ENCODE peak calls at places on chromosomes 16 and 17, in five cellular contexts. One of them, this sample, is unnamed.

GRCh38 chr16:27761816-27762215 is 211.9 kb downstream of the KATNIP start:
- DNase-seq in H1: no peak
- DNase-seq in K562: no peak
- DNase-seq in HepG2: no peak
- DNase-seq in GM12878: no peak
- DNase-seq in this sample: no peak

GRCh38 chr16:31118223-31119155 is 1.0 kb downstream of the KAT8 start:
- DNase-seq in K562: no peak
- DNase-seq in GM12878: no peak
- DNase-seq in HepG2: no peak
- DNase-seq in H1: no peak
- DNase-seq in this sample: no peak

GRCh38 chr16:70649300-70649699 is 2.9 kb downstream of the IL34 start:
- DNase-seq in GM12878: no peak
- DNase-seq in HepG2: no peak
- DNase-seq in K562: no peak
- DNase-seq in H1: no peak
- DNase-seq in this sample: no peak

GRCh38 chr17:47275245-47275984 is 21.8 kb downstream of the ITGB3 start:
- DNase-seq in HepG2: no peak
- DNase-seq in K562: peak
- DNase-seq in H1: no peak
- DNase-seq in GM12878: no peak
- DNase-seq in this sample: peak

GRCh38 chr17:6555331-6556120 is 829 bp downstream of the PITPNM3 start:
- DNase-seq in H1: no peak
- DNase-seq in GM12878: no peak
- DNase-seq in K562: no peak
- DNase-seq in HepG2: no peak
- DNase-seq in this sample: peak

GRCh38 chr17:31390748-31391495 is 553 bp upstream of the RAB11FIP4 start:
- DNase-seq in HepG2: no peak
- DNase-seq in K562: no peak
- DNase-seq in GM12878: no peak
- DNase-seq in H1: no peak
- DNase-seq in this sample: no peak

GRCh38 chr16:24741862-24742261 is 12.4 kb downstream of the TNRC6A start:
- DNase-seq in H1: no peak
- DNase-seq in K562: no peak
- DNase-seq in HepG2: no peak
- DNase-seq in GM12878: no peak
- DNase-seq in this sample: no peak

GRCh38 chr17:45355087-45355486 is 38.3 kb upstream of the MAP3K14 start:
- DNase-seq in K562: no peak
- DNase-seq in HepG2: no peak
- DNase-seq in H1: no peak
- DNase-seq in GM12878: no peak
- DNase-seq in this sample: no peak

GRCh38 chr17:30113213-30113612 is 3.4 kb upstream of the NSRP1 start:
- DNase-seq in H1: no peak
- DNase-seq in HepG2: peak
- DNase-seq in GM12878: peak
- DNase-seq in K562: no peak
- DNase-seq in this sample: no peak

GRCh38 chr17:68861602-68862001 is 93.6 kb downstream of the ABCA8 start:
- DNase-seq in K562: no peak
- DNase-seq in HepG2: no peak
- DNase-seq in GM12878: no peak
- DNase-seq in H1: no peak
- DNase-seq in this sample: no peak

GRCh38 chr16:86079185-86079885 is 180.4 kb downstream of the IRF8 start:
- DNase-seq in GM12878: no peak
- DNase-seq in HepG2: no peak
- DNase-seq in H1: no peak
- DNase-seq in K562: no peak
- DNase-seq in this sample: no peak

GRCh38 chr16:60310836-60311445 is 1576.8 kb upstream of the GOT2 start:
- DNase-seq in H1: no peak
- DNase-seq in K562: no peak
- DNase-seq in GM12878: no peak
- DNase-seq in HepG2: no peak
- DNase-seq in this sample: no peak

GRCh38 chr16:50711040-50711439 is 17.6 kb downstream of the NOD2 start:
- DNase-seq in HepG2: no peak
- DNase-seq in GM12878: no peak
- DNase-seq in K562: no peak
- DNase-seq in H1: no peak
- DNase-seq in this sample: no peak

GRCh38 chr16:50709980-50710379 is 16.6 kb downstream of the NOD2 start:
- DNase-seq in HepG2: no peak
- DNase-seq in H1: no peak
- DNase-seq in GM12878: no peak
- DNase-seq in K562: no peak
- DNase-seq in this sample: no peak

GRCh38 chr16:50708373-50709060 is 15.1 kb downstream of the NOD2 start:
- DNase-seq in H1: no peak
- DNase-seq in HepG2: no peak
- DNase-seq in GM12878: no peak
- DNase-seq in K562: no peak
- DNase-seq in this sample: no peak

GRCh38 chr16:50711862-50712567 is 18.6 kb downstream of the NOD2 start:
- DNase-seq in HepG2: no peak
- DNase-seq in H1: no peak
- DNase-seq in K562: no peak
- DNase-seq in GM12878: no peak
- DNase-seq in this sample: peak

DNA sequence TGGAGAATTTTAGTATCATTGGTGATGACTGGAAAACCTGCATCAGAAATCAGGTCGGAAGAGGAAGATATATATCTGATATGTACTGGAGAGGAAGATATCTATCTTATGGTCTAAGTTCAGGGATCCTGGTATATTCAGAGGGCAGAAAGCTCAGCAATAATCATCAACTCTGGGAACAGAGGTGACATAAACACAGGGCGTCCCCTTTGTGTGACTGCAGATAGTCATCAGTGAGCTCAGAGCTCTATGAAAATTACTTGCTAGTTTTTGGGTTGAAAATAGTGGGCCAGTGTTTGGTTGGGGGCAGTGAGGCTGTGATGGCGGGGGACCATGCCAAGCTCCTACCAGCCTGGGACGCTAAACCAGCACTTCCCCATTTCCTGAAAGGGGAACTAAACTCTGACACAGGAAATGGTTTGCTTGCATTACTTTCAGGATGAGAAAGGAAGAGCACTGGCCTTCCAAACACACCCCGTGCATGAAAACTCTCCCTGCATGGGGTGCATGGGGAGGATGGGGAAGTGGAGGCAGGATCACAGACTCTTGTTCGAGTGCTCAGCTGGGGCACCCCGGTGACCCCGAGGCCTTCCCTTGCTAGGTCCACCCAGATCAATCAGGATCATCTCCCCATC is 15.8 kb downstream of the NOD2 start:
- DNase-seq in GM12878: no peak
- DNase-seq in H1: no peak
- DNase-seq in K562: no peak
- DNase-seq in HepG2: no peak
- DNase-seq in this sample: no peak
- TF ChIP-seq TAF1 in GM12878: no peak
- TF ChIP-seq TAF1 in H1: no peak
- TF ChIP-seq TAF1 in K562: no peak
- TF ChIP-seq TAF1 in HepG2: no peak
- TF ChIP-seq TAF1 in this sample: no peak

GRCh38 chr17:64471440-64471839 is 22.5 kb downstream of the MILR1 start:
- DNase-seq in H1: no peak
- DNase-seq in GM12878: no peak
- DNase-seq in K562: no peak
- DNase-seq in HepG2: no peak
- DNase-seq in this sample: no peak

GRCh38 chr17:64466019-64466735 is 17.3 kb downstream of the MILR1 start:
- DNase-seq in K562: no peak
- DNase-seq in H1: no peak
- DNase-seq in GM12878: no peak
- DNase-seq in HepG2: no peak
- DNase-seq in this sample: no peak

GRCh38 chr17:64472564-64472963 is 23.6 kb downstream of the MILR1 start:
- DNase-seq in H1: no peak
- DNase-seq in GM12878: no peak
- DNase-seq in HepG2: no peak
- DNase-seq in K562: no peak
- DNase-seq in this sample: no peak

DNA sequence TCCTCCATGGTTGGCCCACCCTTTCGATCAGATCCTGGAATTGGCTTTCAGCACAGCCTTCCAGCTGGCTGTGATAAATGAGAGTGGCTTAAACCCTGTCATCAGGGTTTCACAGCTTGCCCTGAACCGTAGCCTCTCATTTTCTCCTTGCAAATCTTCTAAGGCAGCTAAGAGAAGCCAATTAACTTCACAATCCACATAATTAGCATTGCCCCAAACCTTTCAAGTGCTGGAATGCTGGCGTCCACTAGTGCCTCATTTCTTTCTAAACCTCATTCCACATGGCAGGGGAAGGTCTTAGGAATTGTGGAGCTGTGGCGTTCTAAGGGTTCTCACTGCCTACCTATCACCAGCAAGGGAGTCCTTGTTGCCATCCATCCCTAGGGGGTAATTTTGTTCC is 21.8 kb downstream of the MILR1 start:
- DNase-seq in HepG2: no peak
- DNase-seq in H1: no peak
- DNase-seq in K562: no peak
- DNase-seq in GM12878: no peak
- DNase-seq in this sample: no peak
- H3K4me3 ChIP-seq in HepG2: no peak
- H3K4me3 ChIP-seq in H1: no peak
- H3K4me3 ChIP-seq in K562: no peak
- H3K4me3 ChIP-seq in GM12878: no peak
- H3K4me3 ChIP-seq in this sample: no peak

GRCh38 chr17:63442549-63443035 is 3.5 kb downstream of the CYB561 start:
- DNase-seq in H1: no peak
- DNase-seq in K562: peak
- DNase-seq in GM12878: no peak
- DNase-seq in HepG2: no peak
- DNase-seq in this sample: peak

GRCh38 chr17:63441654-63442053 is 4.5 kb downstream of the CYB561 start:
- DNase-seq in H1: no peak
- DNase-seq in GM12878: no peak
- DNase-seq in K562: no peak
- DNase-seq in HepG2: no peak
- DNase-seq in this sample: no peak

GRCh38 chr17:63443053-63443452 is 3.1 kb downstream of the CYB561 start:
- DNase-seq in H1: no peak
- DNase-seq in GM12878: no peak
- DNase-seq in K562: no peak
- DNase-seq in HepG2: no peak
- DNase-seq in this sample: peak

GRCh38 chr17:63440770-63441335 is 5.3 kb downstream of the CYB561 start:
- DNase-seq in HepG2: no peak
- DNase-seq in K562: no peak
- DNase-seq in H1: no peak
- DNase-seq in GM12878: no peak
- DNase-seq in this sample: peak

DNA sequence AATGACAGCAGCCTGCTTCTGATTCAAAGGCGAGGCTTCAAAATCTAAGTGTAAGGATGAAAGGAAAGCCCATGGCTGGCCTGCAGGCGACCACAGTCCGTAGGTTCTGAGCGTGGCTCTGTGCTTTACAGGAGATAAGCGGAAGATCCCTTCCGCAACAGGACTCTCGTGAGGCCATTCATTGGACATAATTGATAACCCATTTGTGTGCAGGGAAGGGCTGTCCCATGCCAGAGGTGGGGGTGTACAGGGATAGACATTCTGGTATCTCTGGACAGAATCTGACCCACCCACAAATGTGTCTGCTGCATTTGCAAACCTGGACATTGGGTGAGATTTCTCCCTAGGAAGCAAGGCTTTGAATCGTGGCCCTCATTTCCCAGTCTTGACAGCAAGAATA is 4.0 kb downstream of the CYB561 start:
- DNase-seq in K562: no peak
- DNase-seq in H1: no peak
- DNase-seq in GM12878: no peak
- DNase-seq in HepG2: no peak
- DNase-seq in this sample: peak
- TF ChIP-seq TAF1 in K562: no peak
- TF ChIP-seq TAF1 in H1: no peak
- TF ChIP-seq TAF1 in GM12878: no peak
- TF ChIP-seq TAF1 in HepG2: no peak
- TF ChIP-seq TAF1 in this sample: no peak

DNA sequence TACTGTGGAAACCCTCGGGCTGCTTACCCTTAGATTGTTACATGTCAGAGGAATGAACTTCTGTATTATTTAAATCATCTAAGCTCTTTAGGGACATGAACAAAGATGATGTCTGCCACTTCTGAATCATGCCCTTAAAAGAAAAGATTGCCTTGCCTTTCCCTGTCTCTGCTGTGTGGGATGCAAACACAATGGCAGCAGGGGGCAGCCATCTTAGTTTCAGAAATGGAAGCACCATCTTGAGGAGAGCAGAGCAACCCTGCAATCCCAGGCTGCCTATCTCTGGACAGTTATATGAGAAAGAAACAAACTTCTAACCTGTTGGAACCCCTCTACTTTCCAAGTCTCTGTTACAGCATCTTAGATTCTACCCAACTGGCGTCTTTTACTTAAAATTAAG is 16.7 kb upstream of the HLF start:
- DNase-seq in H1: no peak
- DNase-seq in K562: no peak
- DNase-seq in GM12878: no peak
- DNase-seq in HepG2: no peak
- DNase-seq in this sample: no peak
- H3K4me3 ChIP-seq in H1: no peak
- H3K4me3 ChIP-seq in K562: no peak
- H3K4me3 ChIP-seq in GM12878: no peak
- H3K4me3 ChIP-seq in HepG2: no peak
- H3K4me3 ChIP-seq in this sample: no peak